ENCODE peak calls at places on chromosome 19, in ten cellular contexts. H is naive thymus-derived CD4-positive, alpha-beta T cell; G is AG10803; L is CD8-positive, alpha-beta memory T cell; O is neuronal stem cell; K is fibroblast of villous mesenchyme; S is GM12865; Y is tibial artery; Q is fibroblast of lung; E is HL-60. U is an unnamed sample.

GRCh38 chr19:56946164-56946563 is 105.6 kb upstream of the PEG3 start:
- DNase-seq in E (no peak), H (no peak), O (peak; percentile 36), S (no peak), Y (no peak), K (no peak), Q (no peak), L (no peak), G (no peak), U (no peak)

GRCh38 chr19:13093407-13094284 is 9.0 kb downstream of the LYL1 start:
- DNase-seq in L (peak; percentile 86), H (peak; percentile 82), E (peak; percentile 85), O (peak; percentile 89), K (peak; percentile 83), Q (peak; percentile 80), Y (peak; percentile 92), S (peak; percentile 87), G (peak; percentile 83), U (peak; percentile 56)

GRCh38 chr19:17311455-17312248 is 2.3 kb downstream of the DDA1 start:
- DNase-seq in Q (peak; percentile 72), O (no peak), L (no peak), Y (no peak), K (peak; percentile 70), G (peak; percentile 57), S (no peak), H (no peak), E (no peak), U (no peak)

GRCh38 chr19:10011974-10012373 is 1.3 kb upstream of the RDH8 start:
- DNase-seq in K (no peak), S (no peak), E (no peak), O (no peak), Y (no peak), L (no peak), G (no peak), Q (no peak), H (no peak), U (no peak)

GRCh38 chr19:46369817-46370216 is 22.9 kb downstream of the PPP5C start:
- DNase-seq in S (no peak), H (no peak), G (no peak), Y (no peak), L (no peak), K (no peak), E (no peak), O (no peak), Q (no peak), U (no peak)

GRCh38 chr19:7868326-7868670 is 5.9 kb downstream of the PRR36 start:
- DNase-seq in Y (no peak), L (no peak), G (no peak), O (no peak), H (no peak), S (no peak), E (no peak), K (no peak), Q (no peak), U (no peak)

GRCh38 chr19:48997972-48998371 is 4.3 kb downstream of the RUVBL2 start:
- DNase-seq in G (peak; percentile 49), Q (peak; percentile 55), E (peak; percentile 52), H (peak; percentile 38), Y (no peak), S (peak; percentile 59), L (peak; percentile 60), K (peak; percentile 47), O (peak; percentile 43), U (no peak)

GRCh38 chr19:577439-578392 is 5.3 kb downstream of the BSG start:
- DNase-seq in E (no peak), Y (no peak), S (no peak), G (no peak), O (no peak), L (peak; percentile 46), H (no peak), K (no peak), Q (no peak), U (no peak)

GRCh38 chr19:5268801-5269200 is 71.8 kb downstream of the PTPRS start:
- DNase-seq in Y (no peak), S (no peak), E (no peak), G (no peak), K (no peak), O (no peak), L (no peak), H (no peak), Q (no peak), U (no peak)
- H3K4me3 ChIP-seq in Y (no peak overlapping the region), S (no peak overlapping the region), E (no peak overlapping the region), G (no peak overlapping the region), K (no peak overlapping the region), O (no peak overlapping the region), L (no peak overlapping the region), H (no peak overlapping the region), Q (no peak overlapping the region), U (no peak overlapping the region)

GRCh38 chr19:5291588-5292193 is 48.9 kb downstream of the PTPRS start:
- DNase-seq in Y (no peak), S (no peak), Q (no peak), L (no peak), E (no peak), H (no peak), G (no peak), O (no peak), K (no peak), U (no peak)
- H3K4me3 ChIP-seq in Y (peak overlapping the region; percentile 89), S (no peak overlapping the region), Q (peak overlapping the region; percentile 50), L (peak overlapping the region; percentile 38), E (no peak overlapping the region), H (no peak overlapping the region), G (peak overlapping the region; percentile 85), O (peak overlapping the region; percentile 77), K (peak overlapping the region; percentile 67), U (no peak overlapping the region)

DNA sequence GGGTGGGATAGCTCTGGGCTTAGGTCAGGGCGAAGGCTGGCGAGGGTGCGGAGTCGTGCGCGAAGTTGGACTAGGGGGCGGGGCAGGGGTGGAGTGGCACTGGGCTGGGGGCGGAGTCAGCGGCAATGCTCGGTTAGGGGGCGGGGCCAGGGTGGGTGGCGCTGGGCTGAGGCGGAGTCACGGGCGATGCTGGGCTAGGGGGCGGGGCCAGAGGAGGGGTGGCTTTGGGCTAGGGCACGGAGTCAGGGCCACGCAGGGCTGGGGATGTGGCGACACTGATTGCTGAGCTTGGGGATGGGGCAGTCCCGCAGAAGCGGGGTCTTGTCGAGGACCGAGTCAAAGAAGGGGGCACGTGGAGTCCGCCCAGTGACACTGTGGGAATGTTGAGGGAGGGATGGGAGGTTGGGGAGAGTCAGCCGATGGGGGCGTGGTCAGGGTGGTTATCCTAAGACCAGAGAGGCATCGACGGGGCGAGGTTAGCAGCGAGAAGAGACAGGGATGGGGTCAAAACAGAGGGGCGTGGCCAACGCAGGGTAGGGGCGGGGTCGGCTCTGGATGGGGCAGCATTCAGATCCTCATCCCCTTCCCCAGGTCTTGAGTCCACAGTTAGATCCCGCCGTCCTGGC is 8.7 kb downstream of the HOMER3 start:
- DNase-seq in H (peak; percentile 76), S (peak; percentile 75), Y (peak; percentile 85), Q (peak; percentile 35), G (peak; percentile 25), O (peak; percentile 91), K (peak; percentile 56), E (no peak), L (peak; percentile 78), U (no peak)
- H3K4me3 ChIP-seq in H (peak overlapping the region; percentile 55), S (no peak overlapping the region), Y (no peak overlapping the region), Q (no peak overlapping the region), G (no peak overlapping the region), O (no peak overlapping the region), K (peak overlapping the region; percentile 15), E (no peak overlapping the region), L (peak overlapping the region; percentile 53), U (peak overlapping the region; percentile 31)

GRCh38 chr19:23203841-23204344 is 46.3 kb downstream of the ZNF724 start:
- DNase-seq in S (no peak), E (no peak), K (no peak), G (no peak), Q (peak; percentile 2), L (no peak), H (no peak), O (no peak), Y (no peak), U (no peak)
- H3K4me3 ChIP-seq in S (no peak overlapping the region), E (no peak overlapping the region), K (no peak overlapping the region), G (no peak overlapping the region), Q (no peak overlapping the region), L (no peak overlapping the region), H (no peak overlapping the region), O (no peak overlapping the region), Y (peak overlapping the region; percentile 34), U (no peak overlapping the region)

GRCh38 chr19:18699403-18700054 is 16.0 kb downstream of the CRTC1 start:
- DNase-seq in Q (no peak), H (no peak), E (no peak), G (no peak), O (no peak), L (no peak), Y (no peak), S (no peak), K (no peak), U (no peak)

GRCh38 chr19:18698321-18699167 is 15.1 kb downstream of the CRTC1 start:
- DNase-seq in Q (no peak), H (no peak), K (no peak), E (no peak), G (no peak), O (no peak), S (no peak), L (no peak), Y (no peak), U (no peak)

GRCh38 chr19:18704054-18704453 is 20.6 kb downstream of the CRTC1 start:
- DNase-seq in S (no peak), Y (no peak), O (no peak), E (no peak), K (no peak), L (no peak), H (no peak), G (no peak), Q (no peak), U (no peak)

GRCh38 chr19:18700501-18701249 is 17.2 kb downstream of the CRTC1 start:
- DNase-seq in Q (peak; percentile 58), G (peak; percentile 54), O (peak; percentile 67), K (peak; percentile 66), H (peak; percentile 73), S (peak; percentile 70), Y (peak; percentile 92), L (peak; percentile 79), E (no peak), U (no peak)

DNA sequence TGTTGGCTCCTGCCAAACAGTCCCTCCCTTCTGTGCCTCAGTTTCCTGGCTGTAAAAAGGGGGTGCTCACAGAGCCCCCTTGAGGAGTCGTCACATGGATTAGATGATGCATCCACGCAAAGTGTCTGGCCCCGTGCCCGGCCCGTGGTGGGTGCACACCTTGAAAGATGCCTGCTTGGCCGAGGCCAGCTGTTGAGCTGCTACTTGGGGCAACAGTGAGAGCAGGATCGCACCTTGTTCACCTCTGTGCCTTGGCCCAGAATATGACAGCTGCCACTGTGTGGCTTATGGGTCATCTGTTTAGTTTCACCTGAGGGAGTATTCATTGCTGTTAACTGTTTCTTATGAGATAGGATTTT is 17.7 kb downstream of the CRTC1 start:
- DNase-seq in L (no peak), H (no peak), S (peak; percentile 28), K (no peak), E (no peak), O (no peak), Q (no peak), Y (no peak), G (no peak), U (no peak)
- H3K4me3 ChIP-seq in L (peak overlapping the region; percentile 72), H (peak overlapping the region; percentile 71), S (peak overlapping the region; percentile 49), K (peak overlapping the region; percentile 47), E (no peak overlapping the region), O (no peak overlapping the region), Q (peak overlapping the region; percentile 23), Y (peak overlapping the region; percentile 58), G (peak overlapping the region; percentile 53), U (peak overlapping the region; percentile 38)

GRCh38 chr19:5953034-5953589 is 24.8 kb downstream of the RANBP3 start:
- DNase-seq in G (peak; percentile 61), O (no peak), E (no peak), S (no peak), K (peak; percentile 55), Y (no peak), Q (peak; percentile 45), H (no peak), L (no peak), U (no peak)
- H3K4me3 ChIP-seq in G (peak overlapping the region; percentile 25), O (no peak overlapping the region), E (no peak overlapping the region), S (no peak overlapping the region), K (no peak overlapping the region), Y (no peak overlapping the region), Q (no peak overlapping the region), H (no peak overlapping the region), L (peak overlapping the region; percentile 52), U (no peak overlapping the region)

U was measured in GM12864.